ENCODE peak calls at places on chromosomes 11 and 22, in ten cellular contexts. U, J, C, M, Y, A, V, P, X and Z are unnamed samples.

GRCh38 chr11:61042537-61042936 is 59.8 kb upstream of the CD5 start:
- DNase-seq in Y (no peak), A (no peak), C (no peak), J (no peak), P (no peak), X (no peak), V (no peak), U (no peak), M (no peak), Z (no peak)

GRCh38 chr22:44412136-44412731 is 85.8 kb downstream of the RTL6 start:
- DNase-seq in U (no peak), P (no peak), Y (peak), C (no peak), M (no peak), J (no peak), X (no peak), A (no peak), V (no peak), Z (no peak)

GRCh38 chr11:64150481-64151239 is 15.3 kb downstream of the MACROD1 start:
- DNase-seq in J (no peak), A (no peak), M (no peak), C (no peak), U (no peak), Y (no peak), V (no peak), X (no peak), P (no peak), Z (no peak)

GRCh38 chr11:1565904-1566247 is 6.2 kb downstream of the DUSP8 start:
- DNase-seq in M (no peak), C (no peak), J (no peak), Y (no peak), A (no peak), U (no peak), V (no peak), X (no peak), P (no peak), Z (no peak)

GRCh38 chr11:83424376-83425136 is 138.4 kb upstream of the CCDC90B start:
- DNase-seq in C (no peak), X (no peak), J (no peak), Y (no peak), M (no peak), V (no peak), A (no peak), U (no peak), P (no peak), Z (no peak)

GRCh38 chr11:73139476-73140198 is 2.5 kb downstream of the FCHSD2 start:
- DNase-seq in X (peak), C (no peak), V (peak), Y (no peak), A (no peak), U (no peak), M (no peak), J (no peak), P (no peak), Z (no peak)

GRCh38 chr11:27173545-27173944 is 132.9 kb downstream of the BBOX1 start:
- DNase-seq in V (no peak), J (no peak), C (no peak), A (no peak), U (no peak), X (no peak), M (no peak), Y (no peak), P (no peak), Z (no peak)

GRCh38 chr22:41481131-41481830 is 12.4 kb downstream of the ACO2 start:
- DNase-seq in V (peak), U (no peak), A (no peak), Y (no peak), X (peak), P (no peak), M (no peak), J (no peak), C (no peak), Z (no peak)

GRCh38 chr11:34565417-34566208 is 52.0 kb upstream of the ELF5 start:
- DNase-seq in V (no peak), Y (peak), J (no peak), U (no peak), X (no peak), M (no peak), C (no peak), P (no peak), A (no peak), Z (peak)

GRCh38 chr11:34652191-34652958 is 31.5 kb downstream of the EHF start:
- DNase-seq in J (no peak), M (no peak), V (peak), P (no peak), Y (no peak), A (no peak), C (no peak), X (peak), U (no peak), Z (no peak)

GRCh38 chr22:29225422-29226090 is 19.9 kb downstream of the EMID1 start:
- DNase-seq in Y (peak), V (no peak), J (no peak), M (no peak), X (peak), C (no peak), U (no peak), A (no peak), P (no peak), Z (no peak)